ENCODE peak calls at places on chromosomes 7 and 10, in seven cellular contexts. S is activated CD8-positive, alpha-beta T cell treated with anti-CD3 and anti-CD28 coated beads for 36 hours; R is AG04450; B is left lung; A is colonic mucosa; O is gastrocnemius medialis; C is brain microvascular endothelial cell. Z is an unnamed sample.

GRCh38 chr7:24366901-24367300 is 82.9 kb downstream of the NPY start:
- DNase-seq in O (no peak), R (no peak), B (no peak), C (no peak), S (no peak), A (no peak), Z (no peak)

GRCh38 chr10:103619424-103620356 is 126.2 kb downstream of the NEURL1 start:
- DNase-seq in O (no peak), C (no peak), S (no peak), A (no peak), R (no peak), B (peak), Z (no peak)

GRCh38 chr10:69180525-69181204 is 631 bp downstream of the SUPV3L1 start:
- DNase-seq in B (peak), S (peak), R (no peak), A (peak), C (peak), O (no peak), Z (no peak)

GRCh38 chr10:131980757-131981428 is 830 bp downstream of the BNIP3 start:
- DNase-seq in S (no peak), C (no peak), B (no peak), R (no peak), A (no peak), O (no peak), Z (peak)

GRCh38 chr7:69630292-69630691 is 32.0 kb downstream of the AUTS2 start:
- DNase-seq in O (no peak), C (peak), A (no peak), S (peak), R (no peak), B (no peak), Z (no peak)

GRCh38 chr7:19464241-19464640 is 244.6 kb downstream of the POLR1F start:
- DNase-seq in R (no peak), O (no peak), C (no peak), B (no peak), A (no peak), S (no peak), Z (no peak)

GRCh38 chr7:137847418-137848050 is 760 bp upstream of the DGKI start:
- DNase-seq in A (no peak), C (no peak), O (no peak), B (peak), R (no peak), S (peak), Z (peak)

GRCh38 chr7:85186521-85187241 is at the start of gene SEMA3D:
- DNase-seq in B (peak), O (peak), R (peak), A (peak), C (peak), S (peak), Z (peak)

GRCh38 chr10:122013311-122013780 is 24.4 kb downstream of the TACC2 start:
- DNase-seq in S (no peak), R (no peak), A (no peak), C (no peak), B (no peak), O (peak), Z (no peak)

GRCh38 chr10:110643670-110644597 is at the start of gene RBM20:
- DNase-seq in O (peak), A (no peak), C (no peak), S (peak), R (no peak), B (peak), Z (peak)

GRCh38 chr10:16870331-16870730 is 53.1 kb upstream of the RSU1 start:
- DNase-seq in S (no peak), O (no peak), B (no peak), R (no peak), C (no peak), A (no peak), Z (no peak)

GRCh38 chr10:101783736-101784118 is 481 bp upstream of the NPM3 start:
- DNase-seq in S (no peak), B (no peak), A (no peak), R (no peak), O (no peak), C (no peak), Z (no peak)

GRCh38 chr10:7408003-7408493 is 2.8 kb downstream of the SFMBT2 start:
- DNase-seq in O (peak), B (peak), C (no peak), S (peak), R (no peak), A (peak), Z (peak)

GRCh38 chr10:44993226-44993921 is 7.3 kb upstream of the ZNF22 start:
- DNase-seq in R (no peak), B (no peak), O (peak), C (no peak), A (no peak), S (no peak), Z (no peak)

GRCh38 chr10:62582804-62583208 is 208.6 kb downstream of the ZNF365 start:
- DNase-seq in O (peak), S (no peak), C (peak), R (peak), A (peak), B (peak), Z (no peak)
- TF ChIP-seq CTCF in O (no peak), S (no peak), C (no peak), R (no peak), A (no peak), B (no peak), Z (no peak)

GRCh38 chr7:144437370-144438191 is 34.1 kb upstream of the NOBOX start:
- DNase-seq in O (no peak), C (peak), S (peak), A (peak), R (peak), B (no peak), Z (peak)
- TF ChIP-seq CTCF in O (no peak), C (peak), S (peak), A (peak), R (peak), B (peak), Z (peak)

GRCh38 chr10:13784067-13784466 is 197.3 kb downstream of the PRPF18 start:
- DNase-seq in S (peak), A (no peak), C (peak), B (no peak), O (no peak), R (no peak), Z (peak)
- TF ChIP-seq CTCF in S (no peak), A (no peak), C (peak), B (no peak), O (no peak), R (peak), Z (no peak)

GRCh38 chr10:128324058-128324457 is 197.8 kb upstream of the MKI67 start:
- DNase-seq in B (no peak), C (no peak), O (peak), A (no peak), R (no peak), S (peak), Z (no peak)

GRCh38 chr10:128322106-128322505 is 195.9 kb upstream of the MKI67 start:
- DNase-seq in R (no peak), S (no peak), B (no peak), C (no peak), O (no peak), A (no peak), Z (no peak)

GRCh38 chr10:128325788-128326187 is 199.6 kb upstream of the MKI67 start:
- DNase-seq in C (no peak), S (no peak), A (no peak), R (no peak), O (no peak), B (no peak), Z (no peak)

GRCh38 chr10:128324468-128324867 is 198.2 kb upstream of the MKI67 start:
- DNase-seq in S (no peak), R (no peak), C (no peak), A (no peak), O (no peak), B (no peak), Z (no peak)

GRCh38 chr10:128322950-128323349 is 196.7 kb upstream of the MKI67 start:
- DNase-seq in B (no peak), R (no peak), C (no peak), S (no peak), O (no peak), A (no peak), Z (no peak)
- TF ChIP-seq CTCF in B (no peak), R (no peak), C (no peak), S (no peak), O (no peak), A (no peak), Z (no peak)

DNA sequence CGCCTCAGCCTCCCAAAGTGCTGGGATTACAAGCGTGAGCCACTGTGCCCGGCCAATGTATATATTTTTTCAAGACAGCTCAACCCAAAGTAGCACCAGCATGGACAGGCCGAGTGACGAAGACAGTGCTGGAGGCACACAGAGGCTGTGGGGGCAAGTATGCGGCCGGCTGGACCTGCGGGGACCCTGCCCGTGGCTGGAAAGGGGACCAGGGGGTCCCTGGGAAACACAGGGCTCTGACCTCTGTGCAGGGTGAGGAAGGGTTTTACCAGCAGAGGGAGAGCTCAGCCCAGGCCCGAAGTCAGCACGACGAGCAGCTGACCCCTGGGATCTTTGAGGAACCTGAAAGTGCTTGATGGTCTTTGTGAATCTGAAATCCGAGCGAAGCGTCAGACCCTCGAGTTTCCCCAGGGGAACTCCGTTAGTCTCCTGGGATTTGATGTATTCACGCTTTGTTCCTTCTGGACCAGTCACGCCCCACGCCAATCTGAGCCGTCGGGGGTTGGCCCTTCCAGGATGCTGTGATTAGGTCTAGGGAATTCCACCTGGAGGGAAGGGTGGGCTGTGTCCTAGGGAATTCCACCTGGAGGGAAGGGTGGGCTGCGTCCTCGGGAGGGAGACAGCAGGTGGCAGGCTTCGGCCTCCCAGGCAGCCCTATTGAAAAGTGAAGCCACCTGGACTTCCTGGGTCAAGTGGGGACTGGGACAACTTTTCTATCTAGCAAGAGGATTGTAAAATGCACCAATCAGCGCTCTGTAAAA is 10.9 kb upstream of the ZFAND2A start:
- DNase-seq in S (no peak), C (no peak), O (no peak), A (no peak), R (no peak), B (peak), Z (no peak)
- TF ChIP-seq CTCF in S (no peak), C (no peak), O (no peak), A (no peak), R (no peak), B (no peak), Z (no peak)

DNA sequence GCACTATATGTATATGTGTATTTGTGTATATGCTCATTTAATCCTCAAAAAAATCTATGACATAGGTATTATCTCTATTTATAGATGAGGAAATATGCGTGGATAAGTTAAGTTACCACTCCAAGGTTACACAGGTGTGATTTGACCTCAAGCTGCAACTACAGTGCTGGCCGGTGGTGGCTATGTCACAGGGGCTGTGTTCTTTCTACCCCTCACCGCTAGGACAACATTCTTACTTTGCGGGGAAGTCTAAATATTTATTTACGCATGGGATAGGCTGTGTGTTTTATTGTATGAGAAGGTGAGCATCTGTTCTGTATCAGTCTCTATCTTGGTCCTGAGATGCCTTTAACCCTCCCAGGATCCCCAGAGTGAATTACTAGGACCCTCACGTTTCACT is 60.0 kb downstream of the CREB5 start:
- DNase-seq in S (no peak), O (no peak), C (no peak), B (no peak), A (no peak), R (no peak), Z (no peak)
- TF ChIP-seq CTCF in S (no peak), O (no peak), C (no peak), B (no peak), A (no peak), R (no peak), Z (no peak)

DNA sequence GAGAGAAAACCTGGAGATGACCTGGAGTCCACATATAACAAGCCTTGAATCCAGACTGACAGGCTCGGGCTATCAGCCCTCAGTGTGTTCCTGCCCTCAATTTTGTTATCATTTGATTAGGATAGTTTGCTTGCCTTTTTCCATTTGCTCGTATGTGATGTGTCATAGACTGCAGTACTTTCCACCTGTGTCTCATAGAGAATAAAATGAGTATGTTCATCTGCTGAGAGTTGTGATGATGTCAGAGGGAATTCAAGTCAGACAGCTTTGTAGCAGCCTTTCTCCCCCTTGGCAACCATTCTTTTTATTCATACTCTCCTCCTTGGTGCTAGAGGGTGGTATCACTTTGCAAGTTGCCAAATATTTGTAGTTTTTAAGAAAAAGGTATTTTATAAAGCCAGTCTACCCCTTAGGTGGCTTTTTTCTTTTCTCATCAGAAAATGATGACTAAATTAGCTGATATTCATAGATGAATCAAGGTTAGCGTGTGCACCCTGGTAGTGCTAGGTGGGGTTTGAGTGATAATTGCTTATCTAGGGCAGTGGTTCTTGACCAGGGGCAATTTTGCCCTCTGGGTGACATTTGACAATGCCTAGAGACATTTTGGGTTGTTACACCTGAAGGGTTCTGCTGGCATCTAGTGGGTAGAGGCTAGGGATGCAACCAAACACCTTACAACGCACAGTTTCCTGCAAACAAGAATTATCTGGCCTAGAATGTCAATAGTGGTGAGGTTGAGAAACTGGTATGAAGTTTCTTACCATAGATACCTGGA is 5.4 kb downstream of the SGPL1 start:
- DNase-seq in S (no peak), B (no peak), C (no peak), A (no peak), O (no peak), R (no peak), Z (no peak)
- TF ChIP-seq CTCF in S (no peak), B (no peak), C (no peak), A (no peak), O (no peak), R (no peak), Z (no peak)

DNA sequence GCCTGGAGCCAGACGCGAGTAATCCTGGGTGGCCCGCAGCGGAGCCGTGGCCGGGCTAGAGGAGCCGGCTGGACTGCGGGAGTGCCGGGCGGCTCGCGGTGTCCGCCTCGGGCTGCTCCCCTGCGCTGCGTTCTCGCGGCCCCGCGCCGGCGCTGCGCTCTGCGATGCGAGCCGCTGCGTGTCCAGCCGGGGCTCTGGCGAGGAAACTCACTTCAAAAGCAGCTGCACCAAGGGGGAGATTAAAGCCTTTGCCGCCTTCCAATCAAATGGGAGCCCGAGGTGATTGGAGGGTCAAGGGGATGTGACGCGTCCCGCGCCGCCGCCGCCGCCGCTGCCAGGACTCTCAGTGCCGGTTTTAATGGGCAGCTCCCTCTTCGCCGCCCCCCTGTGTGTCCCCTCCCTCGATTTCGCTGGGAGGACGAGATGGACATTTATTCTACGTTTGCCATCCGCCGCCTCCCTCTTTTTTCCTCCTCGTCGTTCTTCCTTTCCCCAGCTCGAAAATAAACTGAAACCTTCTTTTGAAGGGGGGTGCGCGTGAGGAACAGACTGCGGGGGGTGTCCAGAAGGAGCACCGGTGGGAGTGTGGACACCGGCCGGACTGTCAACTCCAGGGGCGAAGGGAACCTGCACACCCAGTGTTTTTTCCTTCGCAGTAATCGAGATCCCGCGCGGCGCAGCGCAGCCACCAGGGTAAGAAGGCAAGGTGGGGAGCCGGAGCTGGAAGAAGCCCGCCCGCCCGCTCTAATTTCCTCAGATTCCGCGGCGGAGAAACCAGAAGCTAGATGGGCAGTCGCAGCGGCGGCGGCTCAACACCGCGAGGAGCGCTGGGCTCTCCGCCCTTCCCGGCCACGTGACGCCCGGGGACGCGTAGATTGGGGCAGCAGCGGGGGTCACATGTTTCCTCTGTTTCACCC is at the start of gene ZNF503:
- DNase-seq in R (peak), A (peak), O (peak), S (peak), C (peak), B (peak), Z (peak)
- TF ChIP-seq CTCF in R (no peak), A (no peak), O (no peak), S (no peak), C (peak), B (peak), Z (no peak)

GRCh38 chr10:79068203-79068561 is 584 bp upstream of the ZMIZ1 start:
- DNase-seq in B (peak), S (peak), O (no peak), R (no peak), A (peak), C (no peak), Z (no peak)

GRCh38 chr10:79068562-79069324 is at the start of gene ZMIZ1:
- DNase-seq in O (peak), R (peak), S (peak), C (peak), A (peak), B (peak), Z (peak)

GRCh38 chr10:79065853-79066252 is 2.9 kb upstream of the ZMIZ1 start:
- DNase-seq in A (no peak), C (no peak), B (peak), S (no peak), O (no peak), R (no peak), Z (no peak)

GRCh38 chr10:79066460-79067240 is 2.1 kb upstream of the ZMIZ1 start:
- DNase-seq in A (peak), R (no peak), B (peak), S (peak), O (peak), C (no peak), Z (peak)

GRCh38 chr10:79067241-79068202 is 1.2 kb upstream of the ZMIZ1 start:
- DNase-seq in S (peak), O (peak), R (peak), C (peak), A (peak), B (peak), Z (peak)
- TF ChIP-seq CTCF in S (no peak), O (no peak), R (peak), C (peak), A (no peak), B (no peak), Z (no peak)